ENCODE peak calls at places on chromosomes 4 and X, in seven cellular contexts. One of them, this sample, is unnamed.

GRCh38 chr4:76203541-76203940 is 10.1 kb downstream of the SCARB2 start:
- DNase-seq in neuronal stem cell: no peak
- DNase-seq in neural progenitor cell: no peak
- DNase-seq in fibroblast of lung: no peak
- DNase-seq in MM.1S: peak; percentile 49
- DNase-seq in PC-3: no peak
- DNase-seq in adipocyte: no peak
- DNase-seq in this sample: no peak

GRCh38 chrX:37796805-37797204 is 16.9 kb downstream of the CYBB start:
- DNase-seq in neural progenitor cell: no peak
- DNase-seq in neuronal stem cell: no peak
- DNase-seq in PC-3: no peak
- DNase-seq in adipocyte: no peak
- DNase-seq in fibroblast of lung: peak; percentile 1
- DNase-seq in MM.1S: peak; percentile 67
- DNase-seq in this sample: no peak

GRCh38 chr4:94534401-94535312 is 82.9 kb downstream of the PDLIM5 start:
- DNase-seq in MM.1S: peak; percentile 13
- DNase-seq in fibroblast of lung: no peak
- DNase-seq in PC-3: no peak
- DNase-seq in neuronal stem cell: no peak
- DNase-seq in adipocyte: no peak
- DNase-seq in neural progenitor cell: no peak
- DNase-seq in this sample: no peak

GRCh38 chrX:133681416-133681815 is 266.1 kb upstream of the GPC4 start:
- DNase-seq in fibroblast of lung: no peak
- DNase-seq in neuronal stem cell: no peak
- DNase-seq in PC-3: no peak
- DNase-seq in MM.1S: no peak
- DNase-seq in adipocyte: no peak
- DNase-seq in neural progenitor cell: no peak
- DNase-seq in this sample: no peak

GRCh38 chr4:112287258-112287873 is 1.7 kb upstream of the TIFA start:
- DNase-seq in neural progenitor cell: no peak
- DNase-seq in fibroblast of lung: no peak
- DNase-seq in PC-3: no peak
- DNase-seq in neuronal stem cell: no peak
- DNase-seq in MM.1S: no peak
- DNase-seq in adipocyte: no peak
- DNase-seq in this sample: no peak

GRCh38 chr4:52037730-52038108 is 380 bp downstream of the SGCB start:
- DNase-seq in neural progenitor cell: peak; percentile 74
- DNase-seq in fibroblast of lung: peak; percentile 47
- DNase-seq in neuronal stem cell: no peak
- DNase-seq in MM.1S: peak; percentile 41
- DNase-seq in adipocyte: peak; percentile 76
- DNase-seq in PC-3: peak; percentile 26
- DNase-seq in this sample: no peak

GRCh38 chr4:56817840-56818491 is 3.5 kb downstream of the SPINK2 start:
- DNase-seq in fibroblast of lung: peak; percentile 49
- DNase-seq in neural progenitor cell: no peak
- DNase-seq in adipocyte: no peak
- DNase-seq in PC-3: peak; percentile 71
- DNase-seq in MM.1S: peak; percentile 75
- DNase-seq in neuronal stem cell: no peak
- DNase-seq in this sample: no peak

GRCh38 chr4:46508216-46508615 is 118.3 kb upstream of the GABRA2 start:
- DNase-seq in adipocyte: no peak
- DNase-seq in neural progenitor cell: no peak
- DNase-seq in PC-3: peak; percentile 85
- DNase-seq in fibroblast of lung: no peak
- DNase-seq in neuronal stem cell: no peak
- DNase-seq in MM.1S: no peak
- DNase-seq in this sample: no peak

GRCh38 chr4:156805696-156806095 is 165.9 kb downstream of the PDGFC start:
- DNase-seq in MM.1S: no peak
- DNase-seq in PC-3: no peak
- DNase-seq in neuronal stem cell: no peak
- DNase-seq in neural progenitor cell: peak; percentile 11
- DNase-seq in fibroblast of lung: peak; percentile 65
- DNase-seq in adipocyte: no peak
- DNase-seq in this sample: no peak

GRCh38 chrX:39903937-39904336 is 193.8 kb downstream of the BCOR start:
- DNase-seq in MM.1S: no peak
- DNase-seq in neural progenitor cell: no peak
- DNase-seq in neuronal stem cell: no peak
- DNase-seq in fibroblast of lung: peak; percentile 69
- DNase-seq in adipocyte: peak; percentile 32
- DNase-seq in PC-3: peak; percentile 89
- DNase-seq in this sample: no peak

GRCh38 chr4:102318105-102318504 is 27.2 kb downstream of the SLC39A8 start:
- DNase-seq in neural progenitor cell: no peak
- DNase-seq in neuronal stem cell: no peak
- DNase-seq in adipocyte: no peak
- DNase-seq in fibroblast of lung: peak; percentile 11
- DNase-seq in PC-3: no peak
- DNase-seq in MM.1S: no peak
- DNase-seq in this sample: no peak

GRCh38 chr4:6674500-6675149 is 19.1 kb upstream of the S100P start:
- DNase-seq in neuronal stem cell: peak; percentile 18
- DNase-seq in neural progenitor cell: peak; percentile 40
- DNase-seq in MM.1S: peak; percentile 68
- DNase-seq in fibroblast of lung: peak; percentile 34
- DNase-seq in adipocyte: peak; percentile 27
- DNase-seq in PC-3: peak; percentile 75
- DNase-seq in this sample: no peak

GRCh38 chrX:2712428-2712827 is 21.3 kb downstream of the CD99 start:
- DNase-seq in fibroblast of lung: no peak
- DNase-seq in adipocyte: no peak
- DNase-seq in neural progenitor cell: no peak
- DNase-seq in MM.1S: no peak
- DNase-seq in PC-3: no peak
- DNase-seq in neuronal stem cell: no peak
- DNase-seq in this sample: no peak

GRCh38 chr4:173934201-173934600 is 349.3 kb downstream of the FBXO8 start:
- DNase-seq in neural progenitor cell: no peak
- DNase-seq in MM.1S: no peak
- DNase-seq in PC-3: no peak
- DNase-seq in adipocyte: peak; percentile 65
- DNase-seq in fibroblast of lung: peak; percentile 16
- DNase-seq in neuronal stem cell: no peak
- DNase-seq in this sample: no peak

GRCh38 chr4:76457885-76458284 is 22.9 kb downstream of the SHROOM3 start:
- DNase-seq in fibroblast of lung: peak; percentile 18
- DNase-seq in PC-3: no peak
- DNase-seq in adipocyte: no peak
- DNase-seq in MM.1S: no peak
- DNase-seq in neural progenitor cell: peak; percentile 52
- DNase-seq in neuronal stem cell: no peak
- DNase-seq in this sample: no peak

GRCh38 chr4:41744572-41745291 is 3.8 kb downstream of the PHOX2B start:
- DNase-seq in MM.1S: no peak
- DNase-seq in neuronal stem cell: peak; percentile 14
- DNase-seq in fibroblast of lung: no peak
- DNase-seq in adipocyte: no peak
- DNase-seq in PC-3: no peak
- DNase-seq in neural progenitor cell: peak; percentile 10
- DNase-seq in this sample: no peak

GRCh38 chr4:142567199-142567598 is 278.9 kb downstream of the INPP4B start:
- DNase-seq in MM.1S: no peak
- DNase-seq in fibroblast of lung: peak; percentile 22
- DNase-seq in neural progenitor cell: peak; percentile 88
- DNase-seq in adipocyte: no peak
- DNase-seq in PC-3: peak; percentile 14
- DNase-seq in neuronal stem cell: peak; percentile 53
- DNase-seq in this sample: no peak

GRCh38 chrX:134431894-134432293 is 28.1 kb upstream of the HPRT1 start:
- DNase-seq in fibroblast of lung: peak; percentile 57
- DNase-seq in MM.1S: no peak
- DNase-seq in neural progenitor cell: no peak
- DNase-seq in PC-3: peak; percentile 84
- DNase-seq in neuronal stem cell: no peak
- DNase-seq in adipocyte: peak; percentile 26
- DNase-seq in this sample: no peak

GRCh38 chrX:101745046-101745445 is 85.4 kb upstream of the ARMCX2 start:
- DNase-seq in neural progenitor cell: no peak
- DNase-seq in neuronal stem cell: no peak
- DNase-seq in MM.1S: no peak
- DNase-seq in adipocyte: no peak
- DNase-seq in PC-3: no peak
- DNase-seq in fibroblast of lung: no peak
- DNase-seq in this sample: no peak

GRCh38 chrX:102976793-102977495 is 39.9 kb downstream of the RAB40AL start:
- DNase-seq in PC-3: peak; percentile 90
- DNase-seq in adipocyte: peak; percentile 49
- DNase-seq in fibroblast of lung: peak; percentile 85
- DNase-seq in MM.1S: peak; percentile 69
- DNase-seq in neuronal stem cell: no peak
- DNase-seq in neural progenitor cell: no peak
- DNase-seq in this sample: no peak

GRCh38 chr4:167025651-167026050 is 208.6 kb downstream of the SPOCK3 start:
- DNase-seq in MM.1S: no peak
- DNase-seq in neural progenitor cell: no peak
- DNase-seq in PC-3: peak; percentile 76
- DNase-seq in adipocyte: no peak
- DNase-seq in fibroblast of lung: no peak
- DNase-seq in neuronal stem cell: no peak
- DNase-seq in this sample: no peak

GRCh38 chr4:153137168-153137567 is 67.1 kb upstream of the TRIM2 start:
- DNase-seq in fibroblast of lung: peak; percentile 95
- DNase-seq in PC-3: peak; percentile 73
- DNase-seq in MM.1S: no peak
- DNase-seq in neuronal stem cell: no peak
- DNase-seq in adipocyte: peak; percentile 94
- DNase-seq in neural progenitor cell: no peak
- DNase-seq in this sample: no peak

GRCh38 chr4:20395160-20395773 is 143.6 kb downstream of the SLIT2 start:
- DNase-seq in neural progenitor cell: peak; percentile 73
- DNase-seq in MM.1S: no peak
- DNase-seq in fibroblast of lung: peak; percentile 14
- DNase-seq in PC-3: peak; percentile 54
- DNase-seq in adipocyte: peak; percentile 18
- DNase-seq in neuronal stem cell: peak; percentile 42
- DNase-seq in this sample: no peak

GRCh38 chr4:143437937-143438336 is 75.6 kb upstream of the SMARCA5 start:
- DNase-seq in fibroblast of lung: no peak
- DNase-seq in neural progenitor cell: no peak
- DNase-seq in PC-3: no peak
- DNase-seq in neuronal stem cell: no peak
- DNase-seq in MM.1S: no peak
- DNase-seq in adipocyte: no peak
- DNase-seq in this sample: no peak

GRCh38 chr4:156948738-156949137 is 22.9 kb downstream of the PDGFC start:
- DNase-seq in adipocyte: no peak
- DNase-seq in MM.1S: no peak
- DNase-seq in fibroblast of lung: no peak
- DNase-seq in PC-3: no peak
- DNase-seq in neural progenitor cell: no peak
- DNase-seq in neuronal stem cell: no peak
- DNase-seq in this sample: no peak

GRCh38 chrX:30141966-30142365 is 73.4 kb upstream of the MAGEB2 start:
- DNase-seq in neural progenitor cell: peak; percentile 71
- DNase-seq in adipocyte: peak; percentile 68
- DNase-seq in PC-3: peak; percentile 63
- DNase-seq in MM.1S: peak; percentile 46
- DNase-seq in fibroblast of lung: peak; percentile 21
- DNase-seq in neuronal stem cell: peak; percentile 6
- DNase-seq in this sample: peak; percentile 53

GRCh38 chr4:74304136-74304628 is 4.1 kb upstream of the EPGN start:
- DNase-seq in neural progenitor cell: no peak
- DNase-seq in neuronal stem cell: no peak
- DNase-seq in PC-3: no peak
- DNase-seq in MM.1S: no peak
- DNase-seq in adipocyte: no peak
- DNase-seq in fibroblast of lung: peak; percentile 40
- DNase-seq in this sample: no peak

GRCh38 chr4:3239998-3240920 is 8.7 kb upstream of the MSANTD1 start:
- DNase-seq in neural progenitor cell: no peak
- DNase-seq in adipocyte: no peak
- DNase-seq in fibroblast of lung: no peak
- DNase-seq in MM.1S: no peak
- DNase-seq in PC-3: no peak
- DNase-seq in neuronal stem cell: no peak
- DNase-seq in this sample: no peak

GRCh38 chr4:68310651-68311247 is 39.1 kb downstream of the YTHDC1 start:
- DNase-seq in MM.1S: no peak
- DNase-seq in neural progenitor cell: no peak
- DNase-seq in neuronal stem cell: no peak
- DNase-seq in fibroblast of lung: no peak
- DNase-seq in PC-3: no peak
- DNase-seq in adipocyte: no peak
- DNase-seq in this sample: no peak

GRCh38 chr4:140757220-140757607 is 1.0 kb upstream of the TBC1D9 start:
- DNase-seq in fibroblast of lung: no peak
- DNase-seq in neuronal stem cell: no peak
- DNase-seq in adipocyte: peak; percentile 66
- DNase-seq in PC-3: no peak
- DNase-seq in neural progenitor cell: peak; percentile 11
- DNase-seq in MM.1S: no peak
- DNase-seq in this sample: no peak
- H3K4me3 ChIP-seq in fibroblast of lung: peak overlapping the region; percentile 67
- H3K4me3 ChIP-seq in neuronal stem cell: no peak overlapping the region
- H3K4me3 ChIP-seq in adipocyte: peak overlapping the region; percentile 89
- H3K4me3 ChIP-seq in PC-3: peak overlapping the region; percentile 86
- H3K4me3 ChIP-seq in neural progenitor cell: peak overlapping the region; percentile 82
- H3K4me3 ChIP-seq in MM.1S: peak overlapping the region; percentile 97
- H3K4me3 ChIP-seq in this sample: peak overlapping the region; percentile 88

DNA sequence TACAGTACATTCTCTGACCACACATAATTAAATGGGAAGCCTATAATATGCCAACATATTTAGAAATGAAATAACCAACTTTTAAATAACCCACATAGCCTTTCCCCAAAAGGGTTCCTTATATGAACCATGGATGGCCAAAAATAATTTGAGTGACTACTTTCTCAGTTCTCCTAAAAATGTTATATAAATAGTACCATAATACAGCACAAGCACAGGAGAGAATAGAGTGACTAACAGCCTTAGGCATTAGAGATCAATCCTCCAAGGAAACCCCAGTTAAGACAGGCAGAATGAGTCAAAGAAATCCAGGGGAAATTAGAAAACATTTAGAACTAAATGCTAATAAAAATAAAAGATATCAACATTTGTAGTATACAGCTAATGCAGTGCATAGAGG is 50.2 kb downstream of the ANKRD17 start:
- DNase-seq in neural progenitor cell: no peak
- DNase-seq in fibroblast of lung: peak; percentile 79
- DNase-seq in adipocyte: peak; percentile 37
- DNase-seq in MM.1S: no peak
- DNase-seq in neuronal stem cell: no peak
- DNase-seq in PC-3: peak; percentile 14
- DNase-seq in this sample: no peak
- H3K9ac ChIP-seq in neural progenitor cell: no peak overlapping the region
- H3K9ac ChIP-seq in fibroblast of lung: no peak overlapping the region
- H3K9ac ChIP-seq in adipocyte: no peak overlapping the region
- H3K9ac ChIP-seq in MM.1S: no peak overlapping the region
- H3K9ac ChIP-seq in neuronal stem cell: no peak overlapping the region
- H3K9ac ChIP-seq in PC-3: no peak overlapping the region
- H3K9ac ChIP-seq in this sample: no peak overlapping the region

GRCh38 chr4:38805530-38806145 is 1.0 kb upstream of the TLR1 start:
- DNase-seq in MM.1S: peak; percentile 73
- DNase-seq in PC-3: no peak
- DNase-seq in neuronal stem cell: no peak
- DNase-seq in neural progenitor cell: no peak
- DNase-seq in adipocyte: no peak
- DNase-seq in fibroblast of lung: peak; percentile 10
- DNase-seq in this sample: no peak
- H3K4me3 ChIP-seq in MM.1S: peak overlapping the region; percentile 57
- H3K4me3 ChIP-seq in PC-3: no peak overlapping the region
- H3K4me3 ChIP-seq in neuronal stem cell: no peak overlapping the region
- H3K4me3 ChIP-seq in neural progenitor cell: no peak overlapping the region
- H3K4me3 ChIP-seq in adipocyte: no peak overlapping the region
- H3K4me3 ChIP-seq in fibroblast of lung: no peak overlapping the region
- H3K4me3 ChIP-seq in this sample: no peak overlapping the region

GRCh38 chr4:158442736-158443135 is 78.9 kb upstream of the RXFP1 start:
- DNase-seq in PC-3: no peak
- DNase-seq in fibroblast of lung: no peak
- DNase-seq in MM.1S: no peak
- DNase-seq in neural progenitor cell: no peak
- DNase-seq in adipocyte: no peak
- DNase-seq in neuronal stem cell: no peak
- DNase-seq in this sample: no peak
- H3K9ac ChIP-seq in PC-3: no peak overlapping the region
- H3K9ac ChIP-seq in fibroblast of lung: no peak overlapping the region
- H3K9ac ChIP-seq in MM.1S: no peak overlapping the region
- H3K9ac ChIP-seq in neural progenitor cell: no peak overlapping the region
- H3K9ac ChIP-seq in adipocyte: no peak overlapping the region
- H3K9ac ChIP-seq in neuronal stem cell: no peak overlapping the region
- H3K9ac ChIP-seq in this sample: no peak overlapping the region